ENCODE peak calls at places on chromosomes 7 and 10, in five cellular contexts. One of them, this sample, is unnamed.

GRCh38 chr10:49080071-49080470 is 35.3 kb downstream of the VSTM4 start:
- DNase-seq in cardiac septum: no peak
- DNase-seq in HEK293T: no peak
- DNase-seq in aorta: no peak
- DNase-seq in HCEC 1CT: no peak
- DNase-seq in this sample: no peak

GRCh38 chr7:6656413-6656812 is 19.3 kb downstream of the ZNF316 start:
- DNase-seq in cardiac septum: peak; percentile 69
- DNase-seq in aorta: no peak
- DNase-seq in HEK293T: no peak
- DNase-seq in HCEC 1CT: no peak
- DNase-seq in this sample: no peak

GRCh38 chr10:131843089-131843595 is 57.7 kb upstream of the PPP2R2D start:
- DNase-seq in HCEC 1CT: no peak
- DNase-seq in HEK293T: no peak
- DNase-seq in cardiac septum: peak; percentile 39
- DNase-seq in aorta: peak; percentile 22
- DNase-seq in this sample: no peak

GRCh38 chr10:114239994-114240345 is 916 bp downstream of the VWA2 start:
- DNase-seq in aorta: no peak
- DNase-seq in HCEC 1CT: no peak
- DNase-seq in cardiac septum: no peak
- DNase-seq in HEK293T: no peak
- DNase-seq in this sample: no peak

GRCh38 chr7:37960483-37960882 is 40.0 kb downstream of the EPDR1 start:
- DNase-seq in HCEC 1CT: no peak
- DNase-seq in aorta: no peak
- DNase-seq in cardiac septum: no peak
- DNase-seq in HEK293T: no peak
- DNase-seq in this sample: no peak

GRCh38 chr7:27405780-27406179 is 163.2 kb downstream of the EVX1 start:
- DNase-seq in cardiac septum: no peak
- DNase-seq in HCEC 1CT: no peak
- DNase-seq in aorta: no peak
- DNase-seq in HEK293T: no peak
- DNase-seq in this sample: no peak

GRCh38 chr7:43535810-43536585 is 46.9 kb upstream of the STK17A start:
- DNase-seq in cardiac septum: no peak
- DNase-seq in HCEC 1CT: peak; percentile 88
- DNase-seq in aorta: no peak
- DNase-seq in HEK293T: no peak
- DNase-seq in this sample: peak; percentile 83

GRCh38 chr10:124599588-124600050 is 138.0 kb downstream of the LHPP start:
- DNase-seq in aorta: no peak
- DNase-seq in HCEC 1CT: no peak
- DNase-seq in cardiac septum: no peak
- DNase-seq in HEK293T: no peak
- DNase-seq in this sample: no peak

GRCh38 chr7:104980969-104981670 is 32.9 kb upstream of the KMT2E start:
- DNase-seq in aorta: no peak
- DNase-seq in HCEC 1CT: peak; percentile 59
- DNase-seq in HEK293T: peak; percentile 50
- DNase-seq in cardiac septum: no peak
- DNase-seq in this sample: peak; percentile 63

GRCh38 chr7:142798451-142799438 is 28.0 kb downstream of the PRSS2 start:
- DNase-seq in HCEC 1CT: no peak
- DNase-seq in HEK293T: no peak
- DNase-seq in aorta: no peak
- DNase-seq in cardiac septum: no peak
- DNase-seq in this sample: no peak

GRCh38 chr7:13848576-13849527 is 140.6 kb downstream of the ETV1 start:
- DNase-seq in HEK293T: no peak
- DNase-seq in HCEC 1CT: peak; percentile 16
- DNase-seq in aorta: no peak
- DNase-seq in cardiac septum: no peak
- DNase-seq in this sample: no peak

GRCh38 chr10:79415736-79416577 is 29.5 kb downstream of the ZCCHC24 start:
- DNase-seq in HEK293T: no peak
- DNase-seq in aorta: no peak
- DNase-seq in cardiac septum: no peak
- DNase-seq in HCEC 1CT: no peak
- DNase-seq in this sample: no peak

GRCh38 chr10:22320591-22321155 is at the start of gene BMI1:
- DNase-seq in HCEC 1CT: peak; percentile 79
- DNase-seq in HEK293T: peak; percentile 80
- DNase-seq in cardiac septum: peak; percentile 86
- DNase-seq in aorta: peak; percentile 81
- DNase-seq in this sample: peak; percentile 49

This sample was measured in HFFc6.